ENCODE peak calls at places on chromosomes 13 and 19, in five cellular contexts. Y, J, D, I and N are unnamed samples.

GRCh38 chr13:20412761-20413355 is 112.8 kb downstream of the CRYL1 start:
- DNase-seq in Y (no peak), D (no peak), J (no peak), I (no peak), N (no peak)

GRCh38 chr13:42355841-42356575 is 84.1 kb downstream of the AKAP11 start:
- DNase-seq in D (no peak), I (no peak), J (no peak), Y (no peak), N (no peak)

GRCh38 chr13:108963846-108964600 is 334.6 kb downstream of the MYO16 start:
- DNase-seq in Y (no peak), J (no peak), I (no peak), D (peak; percentile 18), N (no peak)

GRCh38 chr13:83824561-83824960 is 57.7 kb downstream of the SLITRK1 start:
- DNase-seq in D (no peak), Y (no peak), J (no peak), I (no peak), N (no peak)

GRCh38 chr19:5961969-5962945 is 15.7 kb downstream of the RANBP3 start:
- DNase-seq in I (peak; percentile 68), D (peak; percentile 75), Y (no peak), J (no peak), N (no peak)

GRCh38 chr13:26721251-26721939 is 39.2 kb downstream of the GPR12 start:
- DNase-seq in D (no peak), Y (no peak), I (peak; percentile 68), J (no peak), N (no peak)

GRCh38 chr19:12952488-12953455 is 4.3 kb downstream of the GADD45GIP1 start:
- DNase-seq in J (no peak), Y (no peak), D (peak; percentile 89), I (peak; percentile 56), N (no peak)

GRCh38 chr13:113623491-113624234 is 34.3 kb downstream of the ATP4B start:
- DNase-seq in I (peak; percentile 46), Y (peak; percentile 14), J (peak; percentile 50), D (no peak), N (no peak)

GRCh38 chr19:12095111-12095790 is 30.7 kb downstream of the ZNF844 start:
- DNase-seq in I (no peak), D (peak; percentile 6), Y (no peak), J (no peak), N (no peak)

GRCh38 chr19:45768644-45769053 is 403 bp downstream of the SIX5 start:
- DNase-seq in D (peak; percentile 61), J (peak; percentile 86), Y (peak; percentile 43), I (peak; percentile 76), N (no peak)

GRCh38 chr13:32639502-32640105 is 53.4 kb downstream of the PDS5B start:
- DNase-seq in I (no peak), Y (peak; percentile 23), D (peak; percentile 85), J (peak; percentile 77), N (peak; percentile 52)

GRCh38 chr13:107364658-107365057 is 796.7 kb upstream of the ARGLU1 start:
- DNase-seq in J (no peak), I (no peak), D (no peak), Y (no peak), N (no peak)

GRCh38 chr19:21586341-21587116 is 81.1 kb downstream of the ZNF429 start:
- DNase-seq in I (peak; percentile 77), Y (peak; percentile 10), J (no peak), D (no peak), N (no peak)

GRCh38 chr19:57664269-57665127 is 4.2 kb upstream of the ZSCAN4 start:
- DNase-seq in J (peak; percentile 75), I (peak; percentile 75), D (peak; percentile 76), Y (peak; percentile 55), N (peak; percentile 27)

GRCh38 chr13:22703601-22704209 is 477.1 kb upstream of the SGCG start:
- DNase-seq in J (no peak), Y (no peak), I (no peak), D (no peak), N (no peak)

GRCh38 chr19:43638214-43638990 is 1.2 kb downstream of the CADM4 start:
- DNase-seq in Y (no peak), J (no peak), I (no peak), D (no peak), N (no peak)

GRCh38 chr19:6828306-6828697 is 55.8 kb downstream of the VAV1 start:
- DNase-seq in J (no peak), Y (no peak), D (no peak), I (no peak), N (no peak)

GRCh38 chr19:47002853-47003610 is 16.6 kb upstream of the NPAS1 start:
- DNase-seq in Y (no peak), J (no peak), D (no peak), I (no peak), N (no peak)

GRCh38 chr19:58296086-58296485 is 9.1 kb upstream of the ERVK3-1 start:
- DNase-seq in D (no peak), Y (no peak), J (no peak), I (no peak), N (no peak)

GRCh38 chr13:77386880-77387606 is 60.1 kb upstream of the MYCBP2 start:
- DNase-seq in I (no peak), J (no peak), Y (no peak), D (peak; percentile 47), N (peak; percentile 28)

GRCh38 chr13:49108204-49108603 is 111.9 kb upstream of the MLNR start:
- DNase-seq in I (no peak), Y (no peak), D (no peak), J (no peak), N (no peak)

GRCh38 chr13:21674271-21675009 is 3.6 kb downstream of the FGF9 start:
- DNase-seq in J (peak; percentile 67), Y (peak; percentile 31), I (no peak), D (no peak), N (peak; percentile 30)

GRCh38 chr13:42107006-42107405 is 58.6 kb downstream of the DGKH start:
- DNase-seq in D (no peak), I (no peak), Y (no peak), J (no peak), N (no peak)

GRCh38 chr19:8655340-8655709 is 24.9 kb downstream of the NFILZ start:
- DNase-seq in J (no peak), Y (no peak), I (no peak), D (no peak), N (peak; percentile 32)

GRCh38 chr19:10604460-10604980 is 17.4 kb upstream of the AP1M2 start:
- DNase-seq in Y (no peak), J (no peak), I (peak; percentile 70), D (no peak), N (peak; percentile 64)

DNA sequence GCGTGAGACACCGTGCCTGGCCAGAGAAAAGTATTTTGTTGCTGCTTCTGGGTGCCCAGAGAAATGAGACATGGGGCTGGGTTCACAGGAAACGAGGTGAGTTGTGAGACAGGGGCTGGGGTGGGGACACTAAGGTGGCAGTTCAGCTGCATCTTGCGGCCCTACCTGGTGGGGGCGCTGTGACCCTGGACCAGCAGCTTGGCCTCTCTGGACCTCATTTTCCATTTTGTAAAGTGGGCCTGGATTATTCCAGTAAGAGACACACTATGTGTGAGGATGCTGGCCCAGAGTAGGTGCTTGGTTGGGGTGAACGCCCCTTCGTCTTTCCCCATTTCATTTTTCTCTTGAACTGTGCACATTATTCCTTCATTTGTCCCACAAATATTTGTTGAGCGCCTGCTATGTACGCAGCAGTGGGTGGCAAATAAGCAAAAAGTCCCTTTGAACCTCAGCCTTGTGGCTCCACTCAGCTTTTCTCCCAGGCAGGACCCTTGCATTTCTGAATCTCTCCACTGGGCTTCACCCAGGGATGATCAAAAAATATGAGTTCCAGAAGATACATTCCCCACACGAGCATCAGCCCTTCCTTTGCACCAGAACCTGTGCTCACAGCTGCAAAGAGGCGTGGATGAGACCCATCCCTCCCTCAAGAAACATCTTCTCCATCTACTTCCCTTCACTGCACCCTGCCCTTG is 26.6 kb upstream of the OR10H1 start:
- DNase-seq in D (no peak), I (no peak), J (no peak), Y (no peak), N (no peak)
- TF ChIP-seq CTCF in D (no peak), I (no peak), J (no peak), Y (no peak), N (no peak)

GRCh38 chr19:48713041-48713863 is 6.3 kb downstream of the MAMSTR start:
- DNase-seq in Y (no peak), D (no peak), J (no peak), I (no peak), N (no peak)
- TF ChIP-seq CTCF in Y (peak; percentile 51), D (peak; percentile 60), J (peak; percentile 18), I (no peak), N (no peak)

DNA sequence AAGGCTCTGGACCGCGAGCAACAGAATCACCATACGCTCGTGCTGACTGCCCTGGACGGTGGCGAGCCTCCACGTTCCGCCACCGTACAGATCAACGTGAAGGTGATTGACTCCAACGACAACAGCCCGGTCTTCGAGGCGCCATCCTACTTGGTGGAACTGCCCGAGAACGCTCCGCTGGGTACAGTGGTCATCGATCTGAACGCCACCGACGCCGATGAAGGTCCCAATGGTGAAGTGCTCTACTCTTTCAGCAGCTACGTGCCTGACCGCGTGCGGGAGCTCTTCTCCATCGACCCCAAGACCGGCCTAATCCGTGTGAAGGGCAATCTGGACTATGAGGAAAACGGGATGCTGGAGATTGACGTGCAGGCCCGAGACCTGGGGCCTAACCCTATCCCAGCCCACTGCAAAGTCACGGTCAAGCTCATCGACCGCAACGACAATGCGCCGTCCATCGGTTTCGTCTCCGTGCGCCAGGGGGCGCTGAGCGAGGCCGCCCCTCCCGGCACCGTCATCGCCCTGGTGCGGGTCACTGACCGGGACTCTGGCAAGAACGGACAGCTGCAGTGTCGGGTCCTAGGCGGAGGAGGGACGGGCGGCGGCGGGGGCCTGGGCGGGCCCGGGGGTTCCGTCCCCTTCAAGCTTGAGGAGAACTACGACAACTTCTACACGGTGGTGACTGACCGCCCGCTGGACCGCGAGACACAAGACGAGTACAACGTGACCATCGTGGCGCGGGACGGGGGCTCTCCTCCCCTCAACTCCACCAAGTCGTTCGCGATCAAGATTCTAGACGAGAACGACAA is 1.8 kb downstream of the PCDH17 start:
- DNase-seq in D (no peak), Y (peak; percentile 56), I (peak; percentile 85), J (peak; percentile 74), N (no peak)
- TF ChIP-seq CTCF in D (peak; percentile 41), Y (peak; percentile 62), I (peak; percentile 73), J (peak; percentile 28), N (no peak)

GRCh38 chr19:55418185-55418584 is 10.6 kb upstream of the UBE2S start:
- DNase-seq in Y (peak; percentile 70), I (no peak), D (peak; percentile 88), J (no peak), N (peak; percentile 71)

GRCh38 chr19:55423225-55423967 is 15.8 kb upstream of the UBE2S start:
- DNase-seq in I (no peak), J (no peak), D (no peak), Y (no peak), N (no peak)

GRCh38 chr19:55424518-55424917 is 16.9 kb upstream of the UBE2S start:
- DNase-seq in Y (no peak), D (no peak), I (no peak), J (no peak), N (no peak)

GRCh38 chr19:55419089-55419488 is 11.5 kb upstream of the UBE2S start:
- DNase-seq in Y (no peak), I (no peak), D (no peak), J (no peak), N (no peak)

DNA sequence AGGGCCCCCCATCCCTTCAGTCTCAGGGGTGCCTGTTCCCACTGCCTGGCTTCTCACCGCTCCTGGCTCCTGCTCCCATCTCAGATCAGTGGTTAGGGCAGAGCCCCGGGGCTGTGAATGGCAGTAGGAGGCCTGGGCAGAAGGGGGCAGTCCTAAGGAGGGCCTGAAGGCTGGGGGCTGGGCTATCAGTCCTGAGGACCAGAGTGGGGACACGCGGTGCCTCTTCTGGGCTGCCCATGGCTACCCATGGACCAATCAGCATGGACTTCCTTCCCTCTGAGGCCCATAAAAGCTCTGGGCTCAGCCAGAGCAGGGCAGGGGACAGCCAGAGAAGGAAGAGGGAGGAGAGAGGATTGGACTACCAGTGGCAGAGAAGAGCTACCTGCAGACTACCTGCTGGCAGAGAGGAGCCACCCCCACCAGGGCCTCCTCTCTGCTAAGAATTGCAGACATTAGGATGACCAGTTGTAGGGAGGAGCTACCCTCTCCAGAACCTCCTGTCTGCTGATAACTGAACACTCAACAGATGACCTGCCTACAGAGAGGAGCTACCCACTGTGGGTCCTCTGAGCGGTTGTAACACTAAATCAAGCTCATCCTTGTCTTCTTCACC is 12.1 kb upstream of the UBE2S start:
- DNase-seq in D (no peak), Y (no peak), J (no peak), I (no peak), N (no peak)
- TF ChIP-seq CTCF in D (no peak), Y (no peak), J (no peak), I (no peak), N (no peak)